ENCODE peak calls at places on chromosomes 7 and 10, in five cellular contexts. I is A549, L is K562, H is tibial nerve, C is prostate gland. U is an unnamed sample.

GRCh38 chr10:71363936-71364335 is 32.8 kb upstream of the CDH23 start:
- DNase-seq in L (no peak), I (no peak), H (no peak), C (no peak), U (no peak)

GRCh38 chr10:50536617-50537252 is 87.0 kb downstream of the SGMS1 start:
- DNase-seq in H (no peak), L (no peak), C (no peak), I (no peak), U (no peak)

GRCh38 chr7:82736633-82737032 is 293.1 kb upstream of the CACNA2D1 start:
- DNase-seq in I (no peak), H (no peak), C (no peak), L (no peak), U (no peak)

GRCh38 chr10:49781247-49781646 is 19.1 kb upstream of the OGDHL start:
- DNase-seq in I (no peak), C (no peak), L (no peak), H (no peak), U (no peak)

GRCh38 chr10:70597856-70598815 is 4.4 kb downstream of the PRF1 start:
- DNase-seq in C (no peak), H (no peak), L (no peak), I (no peak), U (no peak)

GRCh38 chr10:60270426-60270825 is 119.2 kb downstream of the ANK3 start:
- DNase-seq in I (no peak), H (no peak), L (no peak), C (no peak), U (no peak)

GRCh38 chr7:70787275-70787674 is 344.7 kb upstream of the GALNT17 start:
- DNase-seq in C (no peak), L (no peak), I (no peak), H (no peak), U (no peak)

GRCh38 chr7:91778416-91778815 is 102.1 kb downstream of the MTERF1 start:
- DNase-seq in L (no peak), H (no peak), C (no peak), I (no peak), U (no peak)

GRCh38 chr10:91197044-91197651 is 23.3 kb upstream of the PCGF5 start:
- DNase-seq in L (no peak), I (no peak), C (no peak), H (no peak), U (no peak)

GRCh38 chr7:159105845-159106614 is 38.6 kb downstream of the VIPR2 start:
- DNase-seq in I (no peak), H (no peak), C (no peak), L (no peak), U (no peak)

GRCh38 chr10:110069502-110069982 is 61.8 kb downstream of the ADD3 start:
- DNase-seq in C (no peak), H (no peak), I (no peak), L (no peak), U (no peak)

GRCh38 chr10:44925224-44925623 is 14.1 kb downstream of the TMEM72 start:
- DNase-seq in C (no peak), H (no peak), L (peak), I (no peak), U (no peak)

GRCh38 chr7:123846217-123846891 is 1.4 kb downstream of the HYAL4 start:
- DNase-seq in H (no peak), C (no peak), I (no peak), L (no peak), U (no peak)

GRCh38 chr10:10854715-10855114 is 163.0 kb upstream of the CELF2 start:
- DNase-seq in L (no peak), C (no peak), I (no peak), H (no peak), U (no peak)

GRCh38 chr7:55191161-55191925 is 172.5 kb downstream of the EGFR start:
- DNase-seq in H (no peak), L (no peak), I (no peak), C (no peak), U (no peak)

GRCh38 chr7:108001759-108002725 is 919 bp downstream of the LAMB1 start:
- DNase-seq in L (no peak), H (no peak), I (no peak), C (no peak), U (no peak)

GRCh38 chr7:108002726-108003590 is at the start of gene LAMB1:
- DNase-seq in L (peak), I (peak), C (peak), H (peak), U (peak)

GRCh38 chr7:108003591-108003935 is 602 bp upstream of the LAMB1 start:
- DNase-seq in I (no peak), H (no peak), L (no peak), C (no peak), U (no peak)

GRCh38 chr7:108007280-108007679 is 4.3 kb upstream of the LAMB1 start:
- DNase-seq in I (no peak), C (no peak), L (no peak), H (no peak), U (no peak)

GRCh38 chr7:108004220-108005142 is 1.5 kb upstream of the LAMB1 start:
- DNase-seq in C (no peak), H (no peak), L (no peak), I (peak), U (peak)
- TF ChIP-seq POLR2A in C (no peak), H (no peak), L (no peak), I (no peak), U (no peak)

GRCh38 chr7:2175091-2175490 is 57.7 kb downstream of the MAD1L1 start:
- DNase-seq in C (no peak), H (no peak), I (no peak), L (no peak), U (no peak)
- TF ChIP-seq CTCF in C (no peak), H (no peak), I (no peak), L (no peak), U (no peak)

DNA sequence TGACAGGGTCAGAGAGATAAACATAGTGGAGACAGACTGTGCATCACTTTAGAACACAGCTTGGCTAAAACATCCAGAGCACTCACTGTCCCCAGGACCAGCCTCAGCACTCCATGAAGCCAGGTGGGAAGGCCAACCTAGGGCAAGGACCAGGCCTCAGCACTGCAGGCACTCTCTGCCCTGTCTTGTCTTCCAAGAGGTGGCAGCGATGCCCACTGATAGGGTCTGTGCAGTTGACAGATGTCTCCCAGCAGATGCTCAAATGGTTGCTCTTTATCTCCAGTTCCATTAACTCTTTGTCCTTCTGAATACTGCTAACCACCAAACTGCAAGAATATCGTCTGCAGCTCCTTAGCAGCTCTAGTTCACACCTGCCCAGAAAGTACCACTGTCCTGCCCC is 9.1 kb downstream of the DDX56 start:
- DNase-seq in L (peak), C (no peak), I (no peak), H (no peak), U (no peak)
- TF ChIP-seq POLR2A in L (peak), C (no peak), I (no peak), H (no peak), U (no peak)

DNA sequence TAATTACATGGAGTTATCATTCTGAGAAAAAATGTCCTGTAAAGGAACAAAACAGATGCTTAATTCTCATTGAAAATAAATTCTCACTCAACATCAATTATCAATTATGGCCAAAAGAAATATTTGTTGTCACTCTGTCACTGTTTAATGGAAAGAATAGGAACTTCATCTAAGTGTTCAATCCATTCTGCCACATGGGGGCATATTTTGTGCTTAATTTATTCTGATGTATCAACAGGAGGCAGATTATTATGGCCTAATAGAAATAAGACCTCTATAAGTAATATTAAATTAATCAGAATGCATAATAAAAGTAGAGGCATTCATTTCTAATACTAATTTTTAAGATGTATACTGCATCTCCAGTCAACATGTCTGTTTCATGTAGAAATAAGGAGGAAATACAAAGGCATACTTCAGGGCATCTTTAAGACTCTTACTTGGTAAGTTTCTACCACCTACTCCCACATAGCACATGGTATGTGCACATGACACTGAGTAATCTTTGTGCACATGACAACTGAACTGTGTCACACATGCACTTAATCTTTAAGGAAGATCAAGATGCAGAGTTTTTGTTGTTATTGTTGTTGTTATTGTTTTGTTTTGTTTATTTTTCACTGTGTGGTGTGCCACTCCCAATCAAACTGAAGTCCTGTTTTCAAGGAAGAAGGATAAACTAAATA is 420.4 kb upstream of the SEMA3A start:
- DNase-seq in H (no peak), L (no peak), I (no peak), C (no peak), U (no peak)
- TF ChIP-seq CTCF in H (no peak), L (no peak), I (peak), C (no peak), U (no peak)

GRCh38 chr7:44310221-44310848 is 15.1 kb downstream of the CAMK2B start:
- DNase-seq in I (no peak), L (peak), H (no peak), C (no peak), U (no peak)

GRCh38 chr7:44308741-44309270 is 16.6 kb downstream of the CAMK2B start:
- DNase-seq in I (no peak), L (peak), C (no peak), H (no peak), U (no peak)

GRCh38 chr7:44307301-44307900 is 18.0 kb downstream of the CAMK2B start:
- DNase-seq in C (no peak), L (peak), H (no peak), I (peak), U (no peak)

GRCh38 chr7:44307905-44308740 is 17.3 kb downstream of the CAMK2B start:
- DNase-seq in H (no peak), I (no peak), L (peak), C (peak), U (no peak)

DNA sequence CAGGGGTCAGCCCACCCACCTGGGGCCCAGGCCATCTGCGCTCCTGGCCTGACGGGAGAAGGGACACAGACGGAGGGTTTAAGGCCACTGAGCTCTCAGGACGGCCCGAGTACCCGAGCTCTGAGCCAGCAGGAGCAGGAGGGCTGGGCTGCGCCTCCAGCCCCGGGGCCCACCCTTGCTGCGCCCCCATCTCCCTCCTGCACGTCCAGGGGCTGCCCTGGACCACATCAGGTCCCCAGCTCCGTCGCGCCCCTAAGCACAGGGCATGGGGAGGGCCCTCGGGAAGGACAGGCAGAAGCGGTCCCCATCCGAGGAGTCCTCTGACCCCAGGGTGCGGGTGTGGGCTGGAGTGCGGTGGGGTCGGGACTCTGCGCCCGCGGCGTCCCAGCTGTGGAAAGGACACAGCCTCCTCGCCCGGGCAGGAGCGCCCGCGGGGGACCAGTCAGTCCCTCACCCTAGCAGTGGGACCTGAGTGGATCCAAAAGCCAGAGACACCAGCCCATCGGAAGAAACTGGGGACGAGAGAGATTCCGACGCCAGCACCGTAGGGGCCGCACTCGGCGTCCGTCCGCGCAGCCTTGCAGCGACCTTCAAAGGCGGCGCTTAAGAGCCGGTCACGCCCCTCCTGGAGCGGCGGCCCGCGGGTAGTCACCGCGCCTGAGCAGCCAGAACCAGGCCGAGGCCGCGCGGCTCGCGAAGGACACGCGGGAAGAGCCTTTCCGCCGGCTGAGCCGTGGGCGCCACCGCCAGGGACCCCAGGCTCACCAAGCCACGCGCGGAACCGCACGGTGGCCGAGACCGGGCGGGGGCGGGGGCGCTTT is 15.9 kb downstream of the CAMK2B start:
- DNase-seq in L (peak), C (no peak), H (no peak), I (no peak), U (peak)
- TF ChIP-seq POLR2A in L (no peak), C (no peak), H (no peak), I (no peak), U (peak)

DNA sequence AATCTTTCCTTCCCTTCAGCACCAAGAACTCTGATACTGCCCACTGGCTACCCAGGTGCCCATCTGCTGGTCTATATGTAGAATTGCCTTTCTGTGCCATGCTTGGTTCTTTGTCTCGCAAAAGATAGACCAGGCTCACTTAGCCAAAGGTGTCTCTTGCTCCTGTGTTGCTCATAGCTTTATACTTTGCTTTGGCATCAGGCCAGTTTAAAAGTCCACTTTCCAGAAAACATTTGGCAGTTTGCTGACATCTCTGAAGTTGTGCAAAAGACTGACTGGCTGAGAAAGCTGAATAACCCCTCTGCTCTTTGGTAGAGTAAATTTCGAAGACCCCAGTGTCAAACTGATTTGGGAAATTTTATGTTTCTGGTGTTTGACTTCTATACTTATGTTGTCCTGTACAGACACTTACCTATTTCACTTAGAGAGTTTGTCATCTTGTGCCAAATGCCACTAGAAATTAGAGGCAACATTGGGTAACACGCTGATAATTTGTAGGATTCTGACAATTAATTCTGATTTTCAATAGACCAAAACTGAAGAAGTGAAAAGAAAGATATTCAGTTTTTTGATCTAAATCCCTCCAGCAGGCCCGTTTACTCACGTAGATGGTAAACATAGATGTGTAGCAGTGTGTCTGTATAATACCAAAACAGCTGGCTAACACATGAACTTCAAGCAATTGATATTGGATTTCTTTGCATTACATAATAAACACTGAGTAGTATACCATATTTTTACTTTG is 91.1 kb downstream of the CPED1 start:
- DNase-seq in L (no peak), C (no peak), H (no peak), I (no peak), U (no peak)
- TF ChIP-seq CTCF in L (no peak), C (no peak), H (no peak), I (no peak), U (peak)

DNA sequence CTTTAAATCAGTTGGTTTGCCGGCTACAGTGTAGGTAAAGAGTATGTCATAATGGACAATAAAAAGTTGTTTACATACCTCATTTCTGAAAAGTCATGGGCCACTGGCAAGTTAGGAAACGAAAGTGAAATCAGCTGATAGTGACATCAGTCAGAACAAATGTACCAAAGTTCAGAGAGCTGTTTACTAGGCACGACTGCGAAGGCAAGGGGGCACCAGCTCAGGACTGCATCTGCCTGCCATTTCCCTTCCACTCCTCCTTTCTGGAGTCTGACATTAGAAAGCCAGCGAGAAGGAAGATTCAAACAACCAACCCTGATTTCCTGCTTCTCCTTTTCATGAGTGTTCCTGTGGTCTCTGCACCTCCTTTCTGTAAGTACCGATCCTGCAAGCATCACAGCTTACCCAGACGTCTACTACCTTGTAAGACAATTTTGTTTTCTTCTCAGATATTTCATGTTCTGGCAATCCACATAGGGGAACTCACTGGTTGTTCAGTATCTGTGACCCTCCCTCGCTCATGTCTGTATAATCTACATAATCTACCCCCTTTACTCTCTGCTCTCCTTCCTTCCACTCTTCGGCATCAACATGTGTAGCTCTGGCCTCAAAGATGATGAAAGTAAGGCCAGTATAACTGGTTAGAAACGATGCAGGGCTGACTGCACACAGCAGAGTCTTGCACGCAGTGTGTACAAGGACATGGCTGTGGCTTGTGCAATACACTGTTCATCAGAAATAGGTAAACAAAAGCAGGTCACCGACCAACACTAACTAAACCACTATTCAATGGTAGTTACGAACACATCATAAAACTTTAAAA is at the start of gene TMEM140:
- DNase-seq in C (peak), I (no peak), L (no peak), H (no peak), U (peak)
- TF ChIP-seq POLR2A in C (peak), I (no peak), L (no peak), H (peak), U (peak)

DNA sequence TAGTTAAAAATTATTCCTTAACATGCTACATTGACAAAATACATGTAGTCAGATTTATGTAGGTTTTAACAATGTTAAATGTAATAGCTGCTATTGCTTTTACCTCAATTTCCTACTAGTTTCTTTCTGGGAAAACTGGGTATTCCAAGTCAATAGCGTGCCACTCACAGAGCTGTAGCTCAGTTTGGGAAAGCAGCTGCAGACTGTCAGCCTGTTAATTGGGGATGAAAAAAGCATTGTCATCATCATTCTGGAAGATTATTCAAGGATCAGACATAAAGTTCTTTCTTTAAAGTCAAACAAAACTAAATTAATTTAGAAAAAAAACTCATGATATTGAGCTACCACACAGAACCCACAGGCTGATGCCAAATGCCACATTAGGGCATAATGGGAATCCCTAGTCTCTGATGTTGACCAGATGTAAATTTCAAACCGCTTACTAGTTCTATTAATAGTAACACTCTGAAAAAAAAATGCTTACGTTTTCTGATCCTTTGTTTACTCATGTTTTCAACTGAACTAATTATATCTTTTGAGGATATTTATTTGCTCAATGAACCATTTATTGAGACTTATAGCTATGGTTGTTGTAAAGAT is 19.6 kb upstream of the AGMO start:
- DNase-seq in C (no peak), I (no peak), H (no peak), L (no peak), U (no peak)
- TF ChIP-seq CTCF in C (no peak), I (no peak), H (no peak), L (no peak), U (no peak)